ENCODE peak calls at places on chromosomes 2 and 18, in ten cellular contexts. One of them, this sample, is unnamed.

GRCh38 chr2:55862269-55862668 is 61.3 kb downstream of the EFEMP1 start:
- DNase-seq in IMR-90: peak; percentile 99
- DNase-seq in sigmoid colon: peak; percentile 66
- DNase-seq in GM12878: no peak
- DNase-seq in HCT116: no peak
- DNase-seq in breast epithelium: no peak
- DNase-seq in adrenal gland: peak; percentile 39
- DNase-seq in heart left ventricle: no peak
- DNase-seq in body of pancreas: peak; percentile 34
- DNase-seq in upper lobe of left lung: no peak
- DNase-seq in this sample: peak; percentile 40

GRCh38 chr2:208150956-208151355 is 5.0 kb upstream of the CRYGB start:
- DNase-seq in IMR-90: no peak
- DNase-seq in sigmoid colon: no peak
- DNase-seq in GM12878: no peak
- DNase-seq in HCT116: no peak
- DNase-seq in breast epithelium: no peak
- DNase-seq in adrenal gland: no peak
- DNase-seq in heart left ventricle: no peak
- DNase-seq in body of pancreas: no peak
- DNase-seq in upper lobe of left lung: no peak
- DNase-seq in this sample: no peak

GRCh38 chr2:33425156-33425555 is 51.3 kb upstream of the RASGRP3 start:
- DNase-seq in IMR-90: no peak
- DNase-seq in sigmoid colon: no peak
- DNase-seq in GM12878: no peak
- DNase-seq in HCT116: no peak
- DNase-seq in breast epithelium: no peak
- DNase-seq in adrenal gland: no peak
- DNase-seq in heart left ventricle: no peak
- DNase-seq in body of pancreas: no peak
- DNase-seq in upper lobe of left lung: no peak
- DNase-seq in this sample: no peak

GRCh38 chr2:88739985-88740600 is 48.6 kb downstream of the RPIA start:
- DNase-seq in IMR-90: peak; percentile 72
- DNase-seq in sigmoid colon: no peak
- DNase-seq in GM12878: peak; percentile 42
- DNase-seq in HCT116: peak; percentile 46
- DNase-seq in breast epithelium: peak; percentile 45
- DNase-seq in adrenal gland: peak; percentile 49
- DNase-seq in heart left ventricle: peak; percentile 60
- DNase-seq in body of pancreas: peak; percentile 83
- DNase-seq in upper lobe of left lung: no peak
- DNase-seq in this sample: no peak

GRCh38 chr2:84038866-84039265 is 420.2 kb downstream of the SUCLG1 start:
- DNase-seq in IMR-90: no peak
- DNase-seq in sigmoid colon: no peak
- DNase-seq in GM12878: no peak
- DNase-seq in HCT116: no peak
- DNase-seq in breast epithelium: no peak
- DNase-seq in adrenal gland: no peak
- DNase-seq in heart left ventricle: no peak
- DNase-seq in body of pancreas: no peak
- DNase-seq in upper lobe of left lung: no peak
- DNase-seq in this sample: no peak

GRCh38 chr2:172351586-172351985 is 75.8 kb upstream of the ITGA6 start:
- DNase-seq in IMR-90: no peak
- DNase-seq in sigmoid colon: no peak
- DNase-seq in GM12878: no peak
- DNase-seq in HCT116: no peak
- DNase-seq in breast epithelium: peak; percentile 36
- DNase-seq in adrenal gland: no peak
- DNase-seq in heart left ventricle: no peak
- DNase-seq in body of pancreas: peak; percentile 29
- DNase-seq in upper lobe of left lung: no peak
- DNase-seq in this sample: no peak

GRCh38 chr18:50836521-50836957 is 16.7 kb upstream of the MRO start:
- DNase-seq in IMR-90: peak; percentile 35
- DNase-seq in sigmoid colon: no peak
- DNase-seq in GM12878: peak; percentile 32
- DNase-seq in HCT116: no peak
- DNase-seq in breast epithelium: no peak
- DNase-seq in adrenal gland: peak; percentile 21
- DNase-seq in heart left ventricle: no peak
- DNase-seq in body of pancreas: peak; percentile 60
- DNase-seq in upper lobe of left lung: no peak
- DNase-seq in this sample: no peak

GRCh38 chr2:121832992-121833732 is 77.7 kb downstream of the TSN start:
- DNase-seq in IMR-90: no peak
- DNase-seq in sigmoid colon: no peak
- DNase-seq in GM12878: no peak
- DNase-seq in HCT116: no peak
- DNase-seq in breast epithelium: no peak
- DNase-seq in adrenal gland: no peak
- DNase-seq in heart left ventricle: no peak
- DNase-seq in body of pancreas: no peak
- DNase-seq in upper lobe of left lung: no peak
- DNase-seq in this sample: no peak

GRCh38 chr2:44981714-44982108 is 27.5 kb downstream of the SIX2 start:
- DNase-seq in IMR-90: peak; percentile 73
- DNase-seq in sigmoid colon: peak; percentile 81
- DNase-seq in GM12878: no peak
- DNase-seq in HCT116: peak; percentile 60
- DNase-seq in breast epithelium: peak; percentile 40
- DNase-seq in adrenal gland: peak; percentile 56
- DNase-seq in heart left ventricle: peak; percentile 67
- DNase-seq in body of pancreas: peak; percentile 77
- DNase-seq in upper lobe of left lung: no peak
- DNase-seq in this sample: peak; percentile 81
- H3K27me3 ChIP-seq in IMR-90: peaks cover 28% of the 10 kb centered on the region
- H3K27me3 ChIP-seq in sigmoid colon: peaks cover 6% of the 10 kb centered on the region
- H3K27me3 ChIP-seq in GM12878: no peaks in the 10 kb centered on the region
- H3K27me3 ChIP-seq in HCT116: no peaks in the 10 kb centered on the region
- H3K27me3 ChIP-seq in breast epithelium: no peaks in the 10 kb centered on the region
- H3K27me3 ChIP-seq in adrenal gland: peaks cover 5% of the 10 kb centered on the region
- H3K27me3 ChIP-seq in heart left ventricle: peaks cover 53% of the 10 kb centered on the region
- H3K27me3 ChIP-seq in body of pancreas: no peaks in the 10 kb centered on the region
- H3K27me3 ChIP-seq in upper lobe of left lung: no peaks in the 10 kb centered on the region
- H3K27me3 ChIP-seq in this sample: no peaks in the 10 kb centered on the region

GRCh38 chr2:85575739-85576138 is 1.6 kb upstream of the VAMP8 start:
- DNase-seq in IMR-90: no peak
- DNase-seq in sigmoid colon: no peak
- DNase-seq in GM12878: no peak
- DNase-seq in HCT116: no peak
- DNase-seq in breast epithelium: no peak
- DNase-seq in adrenal gland: no peak
- DNase-seq in heart left ventricle: no peak
- DNase-seq in body of pancreas: no peak
- DNase-seq in upper lobe of left lung: no peak
- DNase-seq in this sample: no peak

GRCh38 chr2:85577063-85577385 is 362 bp upstream of the VAMP8 start:
- DNase-seq in IMR-90: no peak
- DNase-seq in sigmoid colon: no peak
- DNase-seq in GM12878: no peak
- DNase-seq in HCT116: no peak
- DNase-seq in breast epithelium: no peak
- DNase-seq in adrenal gland: no peak
- DNase-seq in heart left ventricle: no peak
- DNase-seq in body of pancreas: no peak
- DNase-seq in upper lobe of left lung: no peak
- DNase-seq in this sample: no peak

GRCh38 chr2:85578243-85579180 is 1.1 kb downstream of the VAMP8 start:
- DNase-seq in IMR-90: no peak
- DNase-seq in sigmoid colon: peak; percentile 80
- DNase-seq in GM12878: no peak
- DNase-seq in HCT116: no peak
- DNase-seq in breast epithelium: no peak
- DNase-seq in adrenal gland: peak; percentile 61
- DNase-seq in heart left ventricle: peak; percentile 62
- DNase-seq in body of pancreas: peak; percentile 64
- DNase-seq in upper lobe of left lung: peak; percentile 79
- DNase-seq in this sample: no peak

GRCh38 chr2:85579266-85579935 is 2.0 kb downstream of the VAMP8 start:
- DNase-seq in IMR-90: no peak
- DNase-seq in sigmoid colon: no peak
- DNase-seq in GM12878: no peak
- DNase-seq in HCT116: no peak
- DNase-seq in breast epithelium: no peak
- DNase-seq in adrenal gland: no peak
- DNase-seq in heart left ventricle: peak; percentile 52
- DNase-seq in body of pancreas: no peak
- DNase-seq in upper lobe of left lung: no peak
- DNase-seq in this sample: no peak

GRCh38 chr2:85577386-85578242 is at the start of gene VAMP8:
- DNase-seq in IMR-90: no peak
- DNase-seq in sigmoid colon: no peak
- DNase-seq in GM12878: no peak
- DNase-seq in HCT116: peak; percentile 53
- DNase-seq in breast epithelium: peak; percentile 90
- DNase-seq in adrenal gland: no peak
- DNase-seq in heart left ventricle: no peak
- DNase-seq in body of pancreas: peak; percentile 90
- DNase-seq in upper lobe of left lung: peak; percentile 75
- DNase-seq in this sample: no peak
- TF ChIP-seq POLR2A in IMR-90: no peak
- TF ChIP-seq POLR2A in sigmoid colon: no peak
- TF ChIP-seq POLR2A in GM12878: peak; percentile 72
- TF ChIP-seq POLR2A in HCT116: peak; percentile 36
- TF ChIP-seq POLR2A in breast epithelium: peak; percentile 28
- TF ChIP-seq POLR2A in adrenal gland: no peak
- TF ChIP-seq POLR2A in heart left ventricle: no peak
- TF ChIP-seq POLR2A in body of pancreas: peak; percentile 55
- TF ChIP-seq POLR2A in upper lobe of left lung: peak; percentile 61
- TF ChIP-seq POLR2A in this sample: no peak

GRCh38 chr2:218882463-218882821 is 1.8 kb downstream of the WNT10A start:
- DNase-seq in IMR-90: no peak
- DNase-seq in sigmoid colon: no peak
- DNase-seq in GM12878: no peak
- DNase-seq in HCT116: no peak
- DNase-seq in breast epithelium: no peak
- DNase-seq in adrenal gland: no peak
- DNase-seq in heart left ventricle: no peak
- DNase-seq in body of pancreas: no peak
- DNase-seq in upper lobe of left lung: no peak
- DNase-seq in this sample: no peak

GRCh38 chr2:218884519-218884918 is 3.9 kb downstream of the WNT10A start:
- DNase-seq in IMR-90: no peak
- DNase-seq in sigmoid colon: no peak
- DNase-seq in GM12878: no peak
- DNase-seq in HCT116: no peak
- DNase-seq in breast epithelium: no peak
- DNase-seq in adrenal gland: no peak
- DNase-seq in heart left ventricle: no peak
- DNase-seq in body of pancreas: no peak
- DNase-seq in upper lobe of left lung: no peak
- DNase-seq in this sample: no peak

GRCh38 chr2:218881744-218882462 is 1.3 kb downstream of the WNT10A start:
- DNase-seq in IMR-90: no peak
- DNase-seq in sigmoid colon: no peak
- DNase-seq in GM12878: no peak
- DNase-seq in HCT116: no peak
- DNase-seq in breast epithelium: no peak
- DNase-seq in adrenal gland: no peak
- DNase-seq in heart left ventricle: no peak
- DNase-seq in body of pancreas: no peak
- DNase-seq in upper lobe of left lung: no peak
- DNase-seq in this sample: no peak

GRCh38 chr2:218882866-218883366 is 2.3 kb downstream of the WNT10A start:
- DNase-seq in IMR-90: no peak
- DNase-seq in sigmoid colon: no peak
- DNase-seq in GM12878: no peak
- DNase-seq in HCT116: no peak
- DNase-seq in breast epithelium: no peak
- DNase-seq in adrenal gland: no peak
- DNase-seq in heart left ventricle: no peak
- DNase-seq in body of pancreas: no peak
- DNase-seq in upper lobe of left lung: no peak
- DNase-seq in this sample: no peak

DNA sequence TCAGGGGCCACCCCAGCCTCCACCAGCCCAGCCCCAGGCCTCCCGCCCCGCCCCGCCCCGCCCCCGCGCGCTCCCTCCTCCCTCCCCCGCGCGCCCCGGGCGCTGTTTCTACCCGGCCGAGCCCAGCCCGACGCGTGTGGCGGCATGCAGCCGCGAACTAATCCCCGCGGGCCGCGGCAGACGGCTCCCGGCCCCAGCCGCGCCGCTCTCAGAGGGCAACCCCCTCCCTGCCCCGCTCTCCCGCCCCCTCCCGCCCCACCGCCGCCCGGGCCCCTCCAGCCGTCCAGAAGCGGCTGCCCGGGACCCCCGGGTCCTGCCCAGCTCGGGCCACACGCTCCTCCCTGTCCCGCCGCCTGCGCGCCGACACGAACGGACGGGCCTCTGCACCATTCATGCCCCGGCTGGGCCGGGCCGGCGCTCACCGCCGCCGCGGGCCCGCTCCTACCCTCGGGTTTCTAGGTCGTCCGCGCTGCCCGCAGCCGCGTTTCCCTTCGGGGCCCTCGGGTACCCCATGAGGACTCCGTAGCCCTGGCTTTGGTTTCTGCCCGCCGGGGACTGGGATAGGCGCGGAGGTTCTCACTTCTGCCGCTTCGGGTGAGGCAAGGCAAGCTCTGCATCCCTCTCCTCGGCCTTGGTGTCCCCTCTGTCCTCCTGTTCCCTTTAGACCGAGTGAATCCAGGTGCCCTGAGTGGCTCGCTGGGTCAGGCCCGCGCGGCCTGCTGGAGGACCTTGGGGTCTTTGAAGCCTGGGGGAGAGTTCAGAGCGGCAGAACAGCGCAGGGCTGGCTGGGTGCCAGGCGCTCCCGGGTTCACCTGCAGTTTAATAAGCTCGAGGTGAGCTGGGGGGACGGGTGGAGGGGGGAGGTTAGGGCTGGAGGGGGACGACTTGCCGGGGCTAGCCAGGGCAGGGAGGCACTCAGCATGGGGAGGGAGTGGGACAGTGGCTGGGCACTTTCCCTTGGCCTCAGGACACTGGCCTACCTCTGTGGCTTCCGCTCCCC is 3.1 kb downstream of the WNT10A start:
- DNase-seq in IMR-90: no peak
- DNase-seq in sigmoid colon: no peak
- DNase-seq in GM12878: no peak
- DNase-seq in HCT116: no peak
- DNase-seq in breast epithelium: no peak
- DNase-seq in adrenal gland: no peak
- DNase-seq in heart left ventricle: no peak
- DNase-seq in body of pancreas: no peak
- DNase-seq in upper lobe of left lung: peak; percentile 89
- DNase-seq in this sample: no peak
- H3K27me3 ChIP-seq in IMR-90: peaks cover 88% of the 10 kb centered on the region
- H3K27me3 ChIP-seq in sigmoid colon: peaks cover 53% of the 10 kb centered on the region
- H3K27me3 ChIP-seq in GM12878: no peaks in the 10 kb centered on the region
- H3K27me3 ChIP-seq in HCT116: no peaks in the 10 kb centered on the region
- H3K27me3 ChIP-seq in breast epithelium: no peaks in the 10 kb centered on the region
- H3K27me3 ChIP-seq in adrenal gland: peaks cover 36% of the 10 kb centered on the region
- H3K27me3 ChIP-seq in heart left ventricle: peaks cover 63% of the 10 kb centered on the region
- H3K27me3 ChIP-seq in body of pancreas: no peaks in the 10 kb centered on the region
- H3K27me3 ChIP-seq in upper lobe of left lung: peaks cover 34% of the 10 kb centered on the region
- H3K27me3 ChIP-seq in this sample: no peaks in the 10 kb centered on the region

DNA sequence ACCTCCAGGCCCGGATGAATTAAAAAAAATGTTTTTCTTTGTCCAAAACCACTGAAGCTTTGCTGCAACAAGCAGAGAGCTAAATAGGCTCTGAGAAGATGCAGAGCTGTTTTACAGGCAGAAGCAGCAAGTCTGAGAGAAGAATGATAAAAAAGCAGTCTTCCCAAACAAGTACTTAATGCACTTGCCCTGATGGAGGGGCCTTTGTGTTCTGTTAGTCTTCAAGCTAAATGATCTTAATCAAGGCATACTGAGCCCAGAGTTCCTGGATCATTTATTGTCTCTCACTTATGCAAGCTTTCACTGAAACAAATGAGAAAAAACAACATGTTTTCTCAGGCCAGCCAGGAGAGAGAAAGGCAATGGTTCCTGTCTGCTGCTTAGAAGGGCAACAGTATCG is 152.5 kb downstream of the CLIP4 start:
- DNase-seq in IMR-90: no peak
- DNase-seq in sigmoid colon: no peak
- DNase-seq in GM12878: no peak
- DNase-seq in HCT116: no peak
- DNase-seq in breast epithelium: no peak
- DNase-seq in adrenal gland: no peak
- DNase-seq in heart left ventricle: no peak
- DNase-seq in body of pancreas: no peak
- DNase-seq in upper lobe of left lung: no peak
- DNase-seq in this sample: no peak
- TF ChIP-seq POLR2A in IMR-90: no peak
- TF ChIP-seq POLR2A in sigmoid colon: no peak
- TF ChIP-seq POLR2A in GM12878: no peak
- TF ChIP-seq POLR2A in HCT116: no peak
- TF ChIP-seq POLR2A in breast epithelium: no peak
- TF ChIP-seq POLR2A in adrenal gland: no peak
- TF ChIP-seq POLR2A in heart left ventricle: no peak
- TF ChIP-seq POLR2A in body of pancreas: no peak
- TF ChIP-seq POLR2A in upper lobe of left lung: no peak
- TF ChIP-seq POLR2A in this sample: no peak

This sample was measured in ovary.